ENCODE peak calls at places on chromosomes 5 and 9, in ten cellular contexts. D is activated CD8-positive, alpha-beta T cell treated with anti-CD3 and anti-CD28 coated beads for 36 hours; R is psoas muscle; T is WTC11; E is GM13976; L is Calu3; P is type B pancreatic cell; U is endothelial cell; K is PC-9; Z is choroid plexus epithelial cell. W is an unnamed sample.

GRCh38 chr9:108634164-108634563 is 221.6 kb downstream of the ACTL7B start:
- DNase-seq in D (no peak), R (no peak), T (no peak), E (no peak), L (peak; percentile 24), P (no peak), U (no peak), K (peak; percentile 65), Z (peak; percentile 16), W (no peak)

GRCh38 chr9:25850803-25851202 is 172.6 kb upstream of the TUSC1 start:
- DNase-seq in D (no peak), R (no peak), T (no peak), E (no peak), L (no peak), P (no peak), U (no peak), K (no peak), Z (no peak), W (no peak)

GRCh38 chr5:56129288-56129687 is 103.8 kb downstream of the ANKRD55 start:
- DNase-seq in D (no peak), R (no peak), T (no peak), E (no peak), L (no peak), P (no peak), U (no peak), K (no peak), Z (no peak), W (no peak)

GRCh38 chr9:136757328-136757727 is 715 bp downstream of the LCN8 start:
- DNase-seq in D (no peak), R (peak; percentile 50), T (no peak), E (no peak), L (no peak), P (no peak), U (no peak), K (no peak), Z (no peak), W (no peak)

GRCh38 chr5:78545406-78545805 is 103.2 kb downstream of the LHFPL2 start:
- DNase-seq in D (no peak), R (no peak), T (no peak), E (no peak), L (no peak), P (no peak), U (no peak), K (no peak), Z (no peak), W (no peak)

GRCh38 chr5:57186194-57186593 is 12.3 kb downstream of the GPBP1 start:
- DNase-seq in D (no peak), R (no peak), T (no peak), E (no peak), L (no peak), P (no peak), U (no peak), K (no peak), Z (no peak), W (no peak)

GRCh38 chr9:93792358-93792757 is 162.8 kb downstream of the BARX1 start:
- DNase-seq in D (no peak), R (no peak), T (no peak), E (no peak), L (no peak), P (no peak), U (no peak), K (no peak), Z (no peak), W (no peak)

GRCh38 chr9:33686942-33687341 is 108.4 kb upstream of the PRSS3 start:
- DNase-seq in D (no peak), R (no peak), T (no peak), E (no peak), L (no peak), P (no peak), U (no peak), K (no peak), Z (no peak), W (no peak)

GRCh38 chr9:3508531-3509374 is 17.0 kb downstream of the RFX3 start:
- DNase-seq in D (no peak), R (no peak), T (no peak), E (no peak), L (no peak), P (no peak), U (no peak), K (no peak), Z (no peak), W (no peak)

GRCh38 chr5:154157483-154158378 is 32.8 kb upstream of the GALNT10 start:
- DNase-seq in D (peak; percentile 20), R (no peak), T (peak; percentile 72), E (no peak), L (no peak), P (no peak), U (no peak), K (no peak), Z (no peak), W (no peak)

GRCh38 chr5:137075163-137075970 is 423.8 kb downstream of the SPOCK1 start:
- DNase-seq in D (peak; percentile 54), R (no peak), T (peak; percentile 94), E (peak; percentile 68), L (peak; percentile 96), P (peak; percentile 76), U (peak; percentile 75), K (peak; percentile 84), Z (peak; percentile 10), W (peak; percentile 42)

GRCh38 chr9:27248702-27249101 is 48.2 kb downstream of the EQTN start:
- DNase-seq in D (no peak), R (no peak), T (no peak), E (no peak), L (no peak), P (no peak), U (no peak), K (no peak), Z (no peak), W (no peak)

GRCh38 chr9:27247756-27248155 is 49.2 kb downstream of the EQTN start:
- DNase-seq in D (peak; percentile 38), R (no peak), T (peak; percentile 47), E (peak; percentile 25), L (peak; percentile 63), P (no peak), U (peak; percentile 51), K (peak; percentile 50), Z (peak; percentile 75), W (peak; percentile 35)
- TF ChIP-seq CTCF in D (peak; percentile 2), R (peak; percentile 32), T (no peak), E (peak; percentile 32), L (peak; percentile 55), P (peak; percentile 76), U (peak; percentile 78), K (peak; percentile 64), Z (peak; percentile 85), W (peak; percentile 25)

GRCh38 chr5:140420226-140420570 is 18.6 kb downstream of the ANKHD1 start:
- DNase-seq in D (no peak), R (no peak), T (no peak), E (no peak), L (no peak), P (no peak), U (no peak), K (no peak), Z (no peak), W (no peak)

GRCh38 chr5:140423609-140424008 is 22.0 kb downstream of the ANKHD1 start:
- DNase-seq in D (no peak), R (no peak), T (no peak), E (no peak), L (no peak), P (no peak), U (no peak), K (no peak), Z (no peak), W (no peak)

GRCh38 chr5:140418862-140419520 is 17.4 kb downstream of the ANKHD1 start:
- DNase-seq in D (no peak), R (no peak), T (no peak), E (no peak), L (no peak), P (no peak), U (no peak), K (no peak), Z (no peak), W (no peak)

GRCh38 chr5:140424135-140424534 is 22.5 kb downstream of the ANKHD1 start:
- DNase-seq in D (no peak), R (no peak), T (no peak), E (no peak), L (no peak), P (no peak), U (no peak), K (no peak), Z (peak; percentile 13), W (no peak)

GRCh38 chr5:140420665-140421361 is 19.2 kb downstream of the ANKHD1 start:
- DNase-seq in D (no peak), R (no peak), T (no peak), E (no peak), L (no peak), P (no peak), U (no peak), K (no peak), Z (no peak), W (no peak)
- TF ChIP-seq CTCF in D (no peak), R (no peak), T (no peak), E (no peak), L (no peak), P (no peak), U (no peak), K (no peak), Z (no peak), W (no peak)

DNA sequence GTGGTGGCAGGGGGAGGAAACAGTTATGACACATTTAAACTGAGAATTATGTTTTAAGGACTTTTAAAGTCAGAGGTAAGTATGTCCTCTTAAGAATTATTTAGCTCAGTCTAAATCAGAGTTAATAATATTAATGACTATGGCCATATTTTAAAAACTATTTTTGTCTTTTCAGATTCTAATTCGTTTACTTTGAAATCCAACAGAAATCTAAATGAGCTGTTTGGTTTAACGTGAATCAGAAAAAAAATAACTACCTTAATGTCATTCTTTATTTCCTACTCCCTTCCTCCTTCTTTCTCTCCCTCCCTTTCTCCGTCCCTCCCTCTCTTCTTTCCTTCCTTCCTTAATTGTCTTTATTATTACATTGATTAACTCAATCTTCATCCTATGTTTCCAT is 14.7 kb downstream of the C1QTNF3 start:
- DNase-seq in D (no peak), R (no peak), T (no peak), E (no peak), L (no peak), P (no peak), U (no peak), K (no peak), Z (no peak), W (no peak)
- TF ChIP-seq CTCF in D (no peak), R (no peak), T (no peak), E (no peak), L (no peak), P (no peak), U (no peak), K (no peak), Z (no peak), W (no peak)

DNA sequence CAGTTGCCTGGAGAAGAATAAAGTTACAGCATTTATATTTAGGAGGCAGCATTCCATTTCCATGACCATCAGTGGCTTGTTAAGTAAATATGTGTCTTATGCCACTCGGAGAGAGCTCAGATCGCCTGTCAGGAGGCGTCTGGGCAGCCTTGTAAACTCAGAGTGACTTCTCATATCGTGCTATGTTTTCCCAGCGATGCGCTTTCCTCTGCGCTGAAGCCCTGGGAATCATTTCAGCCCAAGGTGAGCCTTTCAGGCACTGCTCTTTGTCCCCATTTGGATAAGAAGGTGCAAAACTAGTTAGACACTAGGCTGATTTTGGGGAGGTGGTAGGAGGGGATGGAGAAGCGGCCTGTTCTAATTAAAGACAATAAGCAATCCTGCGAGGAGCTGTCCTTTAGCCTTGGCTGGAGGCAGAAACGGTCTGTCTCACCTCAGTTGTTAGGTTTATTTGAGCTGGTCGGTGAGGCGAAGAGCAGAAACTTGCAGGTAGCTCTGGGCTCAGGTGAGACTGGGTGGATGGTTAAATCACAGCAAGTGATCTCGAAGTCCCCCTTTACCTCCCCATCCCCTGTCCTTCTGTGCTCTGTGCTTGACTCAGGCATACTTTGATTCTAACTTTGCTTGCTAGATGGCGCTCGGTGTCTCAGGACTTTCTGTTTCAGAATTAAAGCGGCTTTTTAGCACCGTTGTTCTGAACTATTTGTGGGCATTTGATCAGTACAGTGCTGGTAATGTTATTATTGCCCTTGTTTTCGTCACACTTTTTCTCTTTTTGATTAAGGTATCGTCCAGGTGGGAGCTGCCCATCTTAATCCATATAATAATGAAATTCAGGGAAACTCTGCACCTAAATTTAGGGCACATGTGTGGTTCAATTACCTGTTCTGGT is 24.6 kb downstream of the NR2F1 start:
- DNase-seq in D (peak; percentile 59), R (no peak), T (peak; percentile 58), E (peak; percentile 47), L (peak; percentile 44), P (no peak), U (no peak), K (peak; percentile 38), Z (peak; percentile 91), W (peak; percentile 71)
- TF ChIP-seq CTCF in D (peak; percentile 45), R (peak; percentile 42), T (no peak), E (peak; percentile 38), L (peak; percentile 64), P (peak; percentile 64), U (no peak), K (peak; percentile 58), Z (peak; percentile 74), W (peak; percentile 73)